ENCODE peak calls at places on chromosomes 7 and 10, in six cellular contexts. U is NCI-H774, W is cardiac muscle cell, D is EH, X is cardiac fibroblast, G is psoas muscle. O is an unnamed sample.

GRCh38 chr7:665751-666453 is 60.6 kb upstream of the DNAAF5 start:
- DNase-seq in D (no peak), X (no peak), G (peak; percentile 26), U (no peak), W (peak; percentile 41), O (no peak)

GRCh38 chr7:43278088-43278644 is 165.7 kb downstream of the HECW1 start:
- DNase-seq in G (no peak), D (peak; percentile 64), U (no peak), W (no peak), X (no peak), O (no peak)

GRCh38 chr7:63093481-63093880 is 905.2 kb upstream of the ZNF722 start:
- DNase-seq in G (no peak), U (no peak), X (no peak), D (no peak), W (no peak), O (no peak)

GRCh38 chr7:151611878-151612277 is 92.2 kb upstream of the RHEB start:
- DNase-seq in U (no peak), W (no peak), X (no peak), G (no peak), D (no peak), O (no peak)

GRCh38 chr7:138030679-138031351 is 28.9 kb upstream of the CREB3L2 start:
- DNase-seq in X (peak; percentile 38), D (peak; percentile 9), W (peak; percentile 16), G (no peak), U (no peak), O (peak; percentile 70)

GRCh38 chr7:156005202-156005821 is 193.0 kb upstream of the SHH start:
- DNase-seq in U (no peak), D (no peak), X (no peak), W (no peak), G (no peak), O (no peak)

GRCh38 chr10:71748671-71749191 is 24.6 kb downstream of the VSIR start:
- DNase-seq in U (no peak), X (no peak), G (peak; percentile 74), W (peak; percentile 42), D (no peak), O (peak; percentile 80)

GRCh38 chr7:6228865-6229264 is 43.6 kb downstream of the CYTH3 start:
- DNase-seq in W (peak; percentile 82), G (no peak), X (peak; percentile 76), U (no peak), D (peak; percentile 54), O (peak; percentile 64)

GRCh38 chr7:31950101-31950755 is 120.0 kb downstream of the PDE1C start:
- DNase-seq in X (peak; percentile 73), U (no peak), W (peak; percentile 14), D (peak; percentile 92), G (no peak), O (no peak)

GRCh38 chr7:73991522-73992103 is 36.4 kb upstream of the ELN start:
- DNase-seq in D (peak; percentile 53), G (no peak), X (no peak), U (no peak), W (no peak), O (no peak)

GRCh38 chr7:81462672-81463071 is 307.2 kb downstream of the HGF start:
- DNase-seq in W (peak; percentile 37), D (peak; percentile 56), G (no peak), U (no peak), X (peak; percentile 88), O (no peak)

GRCh38 chr10:100866575-100867098 is 46.1 kb upstream of the SLF2 start:
- DNase-seq in X (no peak), G (no peak), U (no peak), W (no peak), D (no peak), O (no peak)

GRCh38 chr10:49608925-49609282 is 1.2 kb upstream of the SLC18A3 start:
- DNase-seq in U (no peak), G (no peak), D (no peak), W (no peak), X (no peak), O (no peak)

GRCh38 chr7:74044366-74045350 is 16.7 kb downstream of the ELN start:
- DNase-seq in W (no peak), G (peak; percentile 11), X (no peak), D (no peak), U (no peak), O (no peak)

GRCh38 chr7:64558781-64559180 is 4.1 kb downstream of the ZNF680 start:
- DNase-seq in X (peak; percentile 45), W (peak; percentile 57), D (no peak), U (no peak), G (no peak), O (no peak)

GRCh38 chr7:95730493-95731280 is 41.7 kb upstream of the DYNC1I1 start:
- DNase-seq in X (no peak), G (no peak), U (no peak), W (no peak), D (no peak), O (no peak)

GRCh38 chr10:32981760-32982159 is 23.7 kb upstream of the ITGB1 start:
- DNase-seq in W (peak; percentile 86), U (no peak), X (peak; percentile 79), D (peak; percentile 57), G (no peak), O (no peak)

GRCh38 chr10:92740762-92741161 is 51.0 kb downstream of the HHEX start:
- DNase-seq in G (no peak), W (no peak), U (no peak), D (peak; percentile 43), X (peak; percentile 52), O (no peak)

GRCh38 chr10:36629476-36629875 is 495.9 kb upstream of the ANKRD30A start:
- DNase-seq in G (no peak), D (no peak), W (no peak), U (no peak), X (no peak), O (no peak)